ENCODE peak calls at places on chromosomes 13 and 19, in six cellular contexts. J is CD4-positive, CD25-positive, alpha-beta regulatory T cell; Q is upper lobe of right lung; N is body of pancreas; S is fibroblast of lung; I is thoracic aorta. Y is an unnamed sample.

GRCh38 chr13:24053505-24054251 is 106.8 kb upstream of the SPATA13 start:
- DNase-seq in J (peak; percentile 63), Q (no peak), N (peak; percentile 82), S (peak; percentile 63), I (no peak), Y (peak; percentile 63)

GRCh38 chr13:91106565-91106964 is 240.9 kb upstream of the MIR17HG start:
- DNase-seq in J (no peak), Q (no peak), N (no peak), S (no peak), I (no peak), Y (no peak)

GRCh38 chr13:79185580-79185979 is 220.5 kb downstream of the RBM26 start:
- DNase-seq in J (no peak), Q (no peak), N (no peak), S (no peak), I (no peak), Y (no peak)

GRCh38 chr19:16153582-16154336 is 10.3 kb downstream of the HSH2D start:
- DNase-seq in J (no peak), Q (no peak), N (no peak), S (no peak), I (no peak), Y (no peak)

GRCh38 chr13:34161829-34162544 is 344.0 kb downstream of the RFC3 start:
- DNase-seq in J (no peak), Q (no peak), N (no peak), S (peak; percentile 86), I (no peak), Y (no peak)

GRCh38 chr19:610071-610800 is 20.6 kb downstream of the HCN2 start:
- DNase-seq in J (peak; percentile 27), Q (no peak), N (no peak), S (no peak), I (no peak), Y (peak; percentile 62)

GRCh38 chr19:51253088-51253806 is 2.4 kb downstream of the SIGLECL1 start:
- DNase-seq in J (no peak), Q (no peak), N (no peak), S (no peak), I (no peak), Y (no peak)

GRCh38 chr19:5193192-5193591 is 147.4 kb downstream of the PTPRS start:
- DNase-seq in J (no peak), Q (no peak), N (no peak), S (no peak), I (no peak), Y (no peak)

GRCh38 chr13:35976126-35976525 is 155.1 kb downstream of the DCLK1 start:
- DNase-seq in J (no peak), Q (no peak), N (no peak), S (no peak), I (no peak), Y (no peak)

GRCh38 chr19:17259118-17259780 is 5.3 kb downstream of the USHBP1 start:
- DNase-seq in J (no peak), Q (no peak), N (no peak), S (no peak), I (no peak), Y (no peak)

GRCh38 chr19:18871543-18871942 is 24.4 kb downstream of the CERS1 start:
- DNase-seq in J (no peak), Q (no peak), N (no peak), S (no peak), I (no peak), Y (no peak)

DNA sequence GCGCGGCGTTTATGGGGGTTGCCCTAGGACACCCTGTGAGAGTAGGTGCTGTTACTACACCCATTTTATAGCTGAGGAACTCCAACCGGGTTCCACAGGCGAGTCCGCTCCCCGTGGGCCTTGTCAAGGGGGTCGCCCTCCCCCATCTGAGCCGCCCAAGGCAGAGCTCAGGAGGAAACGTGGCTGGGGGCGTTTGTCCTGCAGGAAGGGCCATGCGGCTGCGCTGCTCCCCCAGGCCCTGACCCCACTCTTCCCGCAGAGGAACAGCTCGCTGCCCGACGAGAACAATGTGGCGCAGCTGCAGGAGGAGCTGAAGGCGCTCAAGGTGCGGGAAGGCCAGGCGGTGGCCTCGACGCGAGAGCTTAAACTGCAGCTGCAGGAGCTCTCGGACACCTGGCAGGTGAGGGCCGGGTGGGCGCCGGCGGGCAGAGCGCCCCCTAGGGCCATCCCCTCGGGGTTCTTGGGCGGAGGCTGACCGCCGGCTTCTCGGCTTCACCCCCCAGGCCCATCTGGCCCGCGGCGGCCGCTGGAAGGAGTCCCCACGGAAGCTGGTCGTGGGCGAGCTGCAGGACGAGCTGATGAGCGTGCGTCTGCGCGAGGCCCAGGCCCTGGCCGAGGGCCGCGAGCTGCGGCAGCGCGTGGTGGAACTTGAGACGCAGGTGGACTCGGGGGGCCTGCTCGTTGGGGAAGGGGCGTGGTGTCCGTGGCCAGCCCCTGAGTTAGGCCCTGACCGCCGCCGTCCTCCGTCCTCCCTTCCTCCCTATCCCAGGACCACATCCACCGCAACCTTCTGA is 12.4 kb downstream of the PRR36 start:
- DNase-seq in J (no peak), Q (no peak), N (no peak), S (no peak), I (no peak), Y (no peak)
- H3K27me3 ChIP-seq in J (peaks cover 3% of the 10 kb centered on the region), Q (peaks cover 24% of the 10 kb centered on the region), N (no peaks in the 10 kb centered on the region), S (no peaks in the 10 kb centered on the region), I (no peaks in the 10 kb centered on the region), Y (peaks cover 7% of the 10 kb centered on the region)

GRCh38 chr19:7528192-7528519 is 5.7 kb downstream of the MCOLN1 start:
- DNase-seq in J (no peak), Q (no peak), N (no peak), S (no peak), I (no peak), Y (no peak)
- H3K27me3 ChIP-seq in J (no peaks in the 10 kb centered on the region), Q (no peaks in the 10 kb centered on the region), N (no peaks in the 10 kb centered on the region), S (no peaks in the 10 kb centered on the region), I (no peaks in the 10 kb centered on the region), Y (no peaks in the 10 kb centered on the region)

GRCh38 chr13:19646062-19646461 is 12.6 kb downstream of the MPHOSPH8 start:
- DNase-seq in J (no peak), Q (no peak), N (no peak), S (no peak), I (no peak), Y (no peak)

GRCh38 chr13:19644947-19645439 is 11.5 kb downstream of the MPHOSPH8 start:
- DNase-seq in J (no peak), Q (no peak), N (no peak), S (no peak), I (no peak), Y (no peak)

GRCh38 chr13:19643652-19644051 is 10.2 kb downstream of the MPHOSPH8 start:
- DNase-seq in J (no peak), Q (no peak), N (no peak), S (no peak), I (no peak), Y (no peak)
- H3K27me3 ChIP-seq in J (no peaks in the 10 kb centered on the region), Q (no peaks in the 10 kb centered on the region), N (no peaks in the 10 kb centered on the region), S (no peaks in the 10 kb centered on the region), I (no peaks in the 10 kb centered on the region), Y (no peaks in the 10 kb centered on the region)

GRCh38 chr13:94710081-94710809 is 2.1 kb downstream of the SOX21 start:
- DNase-seq in J (no peak), Q (no peak), N (no peak), S (no peak), I (no peak), Y (no peak)
- H3K27me3 ChIP-seq in J (peaks cover 55% of the 10 kb centered on the region), Q (peaks cover 95% of the 10 kb centered on the region), N (peaks cover 51% of the 10 kb centered on the region), S (peaks cover 72% of the 10 kb centered on the region), I (peaks cover 39% of the 10 kb centered on the region), Y (peaks cover 46% of the 10 kb centered on the region)

DNA sequence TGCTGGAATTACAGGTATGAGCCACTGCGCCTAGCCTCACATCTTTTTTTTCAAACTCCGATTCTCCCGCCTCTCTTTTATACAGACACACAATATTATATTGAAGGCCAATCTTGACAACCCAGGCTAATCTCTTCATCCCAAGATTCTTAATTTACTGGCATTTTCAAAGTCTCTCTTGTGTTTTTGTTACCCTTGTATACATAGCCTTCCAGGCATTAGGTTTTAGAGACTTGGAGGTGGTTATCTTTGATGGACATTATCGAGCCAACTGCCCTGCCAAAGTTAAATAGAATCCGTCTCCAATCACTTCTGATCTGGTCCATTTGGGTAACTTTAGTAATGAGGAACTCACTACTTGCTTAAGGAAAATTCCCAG is 14.4 kb upstream of the CYP2A7 start:
- DNase-seq in J (no peak), Q (no peak), N (no peak), S (no peak), I (no peak), Y (no peak)
- H3K27me3 ChIP-seq in J (no peaks in the 10 kb centered on the region), Q (no peaks in the 10 kb centered on the region), N (no peaks in the 10 kb centered on the region), S (no peaks in the 10 kb centered on the region), I (no peaks in the 10 kb centered on the region), Y (peaks cover 3% of the 10 kb centered on the region)